ENCODE peak calls at places on chromosomes 2 and 18, in six cellular contexts. G is colonic mucosa, Q is cardiac fibroblast, I is dorsolateral prefrontal cortex, F is heart left ventricle, B is OCI-LY7. P is an unnamed sample.

GRCh38 chr2:4188561-4188960 is 485.2 kb downstream of the DCDC2C start:
- DNase-seq in F (no peak), I (no peak), Q (no peak), B (no peak), G (no peak), P (no peak)

GRCh38 chr2:68292108-68292710 is 27.5 kb downstream of the CNRIP1 start:
- DNase-seq in I (no peak), B (peak; percentile 77), Q (peak; percentile 48), F (no peak), G (no peak), P (no peak)

GRCh38 chr2:216653931-216654365 is 20.7 kb downstream of the IGFBP2 start:
- DNase-seq in I (no peak), B (no peak), Q (peak; percentile 73), F (no peak), G (no peak), P (no peak)

GRCh38 chr2:168189835-168190426 is 57.5 kb downstream of the STK39 start:
- DNase-seq in B (no peak), I (no peak), F (no peak), G (no peak), Q (peak; percentile 39), P (no peak)

GRCh38 chr2:233053928-233054774 is 6.0 kb upstream of the INPP5D start:
- DNase-seq in I (peak; percentile 21), G (peak; percentile 74), F (peak; percentile 47), Q (peak; percentile 27), B (peak; percentile 74), P (no peak)

GRCh38 chr18:38427234-38427633 is 861.6 kb upstream of the CELF4 start:
- DNase-seq in G (no peak), I (no peak), F (no peak), B (no peak), Q (no peak), P (no peak)

GRCh38 chr2:154882725-154883124 is 184.2 kb downstream of the KCNJ3 start:
- DNase-seq in I (no peak), B (no peak), Q (no peak), G (no peak), F (no peak), P (no peak)

GRCh38 chr2:151713291-151713903 is 20.9 kb downstream of the NEB start:
- DNase-seq in Q (no peak), G (no peak), B (no peak), F (no peak), I (no peak), P (no peak)

GRCh38 chr2:115939902-115940301 is 1497.5 kb downstream of the DPP10 start:
- DNase-seq in G (no peak), I (no peak), Q (no peak), B (no peak), F (no peak), P (no peak)

GRCh38 chr2:238670341-238670681 is 177.6 kb upstream of the TWIST2 start:
- DNase-seq in Q (no peak), G (no peak), I (no peak), B (no peak), F (no peak), P (no peak)

GRCh38 chr2:239106314-239106908 is 258.5 kb downstream of the TWIST2 start:
- DNase-seq in Q (peak; percentile 77), F (no peak), I (peak; percentile 48), G (peak; percentile 58), B (peak; percentile 7), P (peak; percentile 23)

GRCh38 chr18:76686737-76687231 is 135.6 kb upstream of the ZNF236 start:
- DNase-seq in B (peak; percentile 4), F (peak; percentile 44), G (peak; percentile 43), Q (peak; percentile 75), I (peak; percentile 14), P (no peak)

GRCh38 chr18:13136056-13136688 is 82.4 kb upstream of the LDLRAD4 start:
- DNase-seq in I (no peak), G (no peak), F (no peak), Q (no peak), B (no peak), P (no peak)

GRCh38 chr2:17282826-17283225 is 235.4 kb downstream of the RAD51AP2 start:
- DNase-seq in G (no peak), Q (no peak), F (no peak), I (no peak), B (no peak), P (no peak)

GRCh38 chr2:219017166-219017931 is 24.0 kb downstream of the CFAP65 start:
- DNase-seq in I (peak; percentile 31), B (no peak), G (no peak), F (no peak), Q (no peak), P (no peak)

GRCh38 chr2:146661494-146662096 is 1183.2 kb upstream of the ACVR2A start:
- DNase-seq in I (no peak), F (no peak), Q (peak; percentile 65), B (peak; percentile 16), G (no peak), P (peak; percentile 7)

GRCh38 chr2:197294260-197294659 is 16.3 kb downstream of the ANKRD44 start:
- DNase-seq in B (peak; percentile 37), Q (no peak), I (no peak), F (no peak), G (no peak), P (no peak)

GRCh38 chr2:33491685-33492084 is 15.2 kb downstream of the RASGRP3 start:
- DNase-seq in G (no peak), Q (no peak), F (no peak), I (no peak), B (peak; percentile 24), P (no peak)

GRCh38 chr2:72901426-72901825 is 14.2 kb downstream of the SPR start:
- DNase-seq in I (no peak), G (no peak), F (no peak), B (no peak), Q (no peak), P (no peak)

DNA sequence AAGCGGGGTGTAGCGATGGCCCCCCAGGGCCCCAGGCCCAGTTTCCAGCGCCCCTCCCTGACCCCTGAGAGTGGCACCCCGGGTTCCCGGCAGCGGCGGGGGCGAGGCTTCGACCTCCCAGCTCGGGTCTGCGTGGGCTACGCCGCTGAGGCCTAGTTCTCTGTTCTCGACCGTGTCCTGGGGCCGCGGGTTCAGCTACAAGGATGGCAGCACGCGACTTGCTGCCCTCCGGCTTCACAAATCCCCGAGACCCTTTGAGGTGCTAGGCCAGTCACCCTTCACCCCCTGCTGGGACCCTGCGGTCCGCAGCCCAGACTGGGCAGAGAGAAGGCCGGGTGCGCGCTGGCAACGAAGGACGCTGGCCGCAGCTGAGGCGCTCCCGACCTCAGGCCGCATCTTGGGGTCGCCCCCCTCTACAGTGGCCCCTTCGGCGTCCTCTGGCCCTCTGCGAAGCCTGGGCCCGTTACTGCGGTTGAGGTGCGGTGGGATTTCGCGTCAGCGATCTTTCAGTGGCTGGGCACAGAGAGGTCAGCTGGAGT is 1.2 kb downstream of the OTX1 start:
- DNase-seq in Q (no peak), I (no peak), G (no peak), F (no peak), B (no peak), P (no peak)
- H3K4me3 ChIP-seq in Q (no peak overlapping the region), I (peak overlapping the region; percentile 70), G (no peak overlapping the region), F (no peak overlapping the region), B (no peak overlapping the region), P (no peak overlapping the region)

DNA sequence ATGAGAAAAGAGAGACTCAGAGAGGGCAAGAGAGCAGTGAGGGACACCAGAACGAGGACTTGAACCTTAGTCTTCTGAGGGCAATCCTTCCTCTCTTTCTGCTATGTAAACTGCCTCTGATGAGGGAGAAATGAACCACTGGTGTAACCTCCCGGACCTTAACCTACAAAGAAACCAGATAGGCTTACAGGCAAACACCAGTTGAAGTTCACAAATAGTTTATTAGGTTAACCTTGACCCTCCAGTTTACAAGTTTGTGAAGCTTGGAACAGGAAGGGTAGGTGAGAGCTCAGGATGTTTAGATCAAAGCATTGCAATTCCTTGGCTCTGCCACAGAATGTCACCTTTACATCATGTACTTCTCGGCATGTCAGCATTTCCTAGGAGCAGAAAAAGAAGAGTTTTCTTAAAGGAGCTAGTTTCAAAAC is 486.4 kb upstream of the SPRED2 start:
- DNase-seq in I (no peak), B (no peak), Q (no peak), G (no peak), F (no peak), P (no peak)
- TF ChIP-seq CTCF in I (no peak), B (no peak), Q (no peak), G (no peak), F (no peak), P (no peak)

DNA sequence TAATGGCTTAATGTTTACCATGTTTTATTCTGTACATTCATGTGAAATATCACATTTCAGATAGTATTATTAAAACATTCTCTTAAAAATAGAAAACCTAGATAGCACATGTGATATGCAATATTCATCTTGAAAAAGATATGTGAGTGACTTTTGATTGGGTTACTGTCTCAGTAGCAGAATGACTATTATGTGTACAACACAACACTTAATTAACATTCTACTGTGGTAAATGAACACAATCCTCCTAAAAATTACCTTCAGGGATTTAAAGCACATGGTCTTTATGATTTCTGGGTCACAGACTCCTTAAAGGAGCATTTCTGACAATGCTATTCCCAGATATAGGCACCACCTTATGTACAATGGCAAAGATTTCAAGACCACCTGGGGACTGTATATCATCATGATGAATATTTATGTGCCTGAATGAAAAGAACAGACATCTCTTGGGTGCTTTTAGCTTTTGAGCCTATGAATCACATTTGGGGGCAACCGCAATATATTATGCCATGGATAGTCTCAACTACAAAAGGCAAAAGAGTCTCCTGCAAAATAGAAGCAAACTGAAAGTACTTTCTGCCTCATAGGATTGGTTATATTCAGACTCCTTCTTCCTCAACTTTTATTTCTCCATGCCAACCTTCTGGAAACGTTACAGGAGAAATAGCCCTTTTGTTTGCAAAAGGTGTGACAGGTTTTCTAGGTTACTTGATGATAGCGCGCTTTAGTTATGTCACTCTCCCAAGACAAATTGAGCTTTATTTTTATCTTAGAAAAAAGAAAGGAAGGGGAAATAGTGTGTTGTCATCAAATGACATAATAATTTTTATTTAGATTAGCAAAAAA is 259.0 kb downstream of the CALCRL start:
- DNase-seq in Q (no peak), B (no peak), F (no peak), I (no peak), G (no peak), P (no peak)
- H3K4me3 ChIP-seq in Q (no peak overlapping the region), B (no peak overlapping the region), F (no peak overlapping the region), I (no peak overlapping the region), G (no peak overlapping the region), P (no peak overlapping the region)

GRCh38 chr2:106869512-106870276 is 16.3 kb downstream of the ST6GAL2 start:
- DNase-seq in Q (no peak), F (no peak), B (no peak), G (no peak), I (no peak), P (no peak)

GRCh38 chr2:106867231-106867943 is 18.6 kb downstream of the ST6GAL2 start:
- DNase-seq in F (no peak), G (no peak), Q (no peak), I (no peak), B (no peak), P (no peak)

GRCh38 chr2:106866636-106867035 is 19.3 kb downstream of the ST6GAL2 start:
- DNase-seq in Q (peak; percentile 35), F (no peak), I (no peak), G (no peak), B (no peak), P (no peak)

GRCh38 chr2:106864051-106864450 is 21.9 kb downstream of the ST6GAL2 start:
- DNase-seq in Q (no peak), B (no peak), G (no peak), F (no peak), I (no peak), P (no peak)

DNA sequence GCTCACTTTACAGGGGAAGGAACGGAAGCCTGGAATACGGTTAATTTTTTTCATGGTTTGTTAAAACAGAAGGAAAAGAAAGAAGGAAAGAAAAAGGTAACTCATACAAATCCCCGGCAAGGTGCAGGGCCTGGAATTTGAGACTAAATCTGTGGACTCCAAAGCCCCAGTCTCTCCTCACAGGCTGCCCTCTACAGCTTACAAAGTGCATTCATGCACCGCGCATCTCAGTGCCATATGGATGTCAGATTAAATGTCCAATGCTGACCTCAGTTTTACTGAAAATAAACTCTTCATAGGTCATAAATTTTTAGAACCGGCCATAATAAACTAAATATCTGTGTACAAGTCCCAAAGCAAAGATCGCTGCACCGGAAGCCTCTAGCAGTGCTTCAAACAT is 17.8 kb downstream of the ST6GAL2 start:
- DNase-seq in Q (no peak), B (no peak), I (no peak), G (no peak), F (no peak), P (no peak)
- TF ChIP-seq CTCF in Q (no peak), B (peak; percentile 46), I (peak; percentile 20), G (no peak), F (peak; percentile 8), P (no peak)

P was measured in AG09309.